ENCODE peak calls at places on chromosomes 3 and 15, in six cellular contexts. One of them, this sample, is unnamed.
A peak's percentile ranks its signal among the peaks of the same experiment; 100 is the strongest.

GRCh38 chr3:47096955-47097354 is 67.0 kb downstream of the SETD2 start:
- DNase-seq in body of pancreas: no peak
- DNase-seq in CD8-positive, alpha-beta T cell: no peak
- DNase-seq in lung: no peak
- DNase-seq in Karpas-422: no peak
- DNase-seq in psoas muscle: no peak
- DNase-seq in this sample: no peak

GRCh38 chr3:138012526-138012925 is 2.6 kb downstream of the CLDN18 start:
- DNase-seq in psoas muscle: no peak
- DNase-seq in CD8-positive, alpha-beta T cell: no peak
- DNase-seq in lung: no peak
- DNase-seq in Karpas-422: no peak
- DNase-seq in body of pancreas: no peak
- DNase-seq in this sample: no peak

GRCh38 chr3:6825527-6825926 is 35.4 kb upstream of the GRM7 start:
- DNase-seq in Karpas-422: no peak
- DNase-seq in body of pancreas: no peak
- DNase-seq in CD8-positive, alpha-beta T cell: no peak
- DNase-seq in psoas muscle: no peak
- DNase-seq in lung: no peak
- DNase-seq in this sample: no peak

GRCh38 chr3:69250014-69250413 is 127.6 kb upstream of the LMOD3 start:
- DNase-seq in psoas muscle: no peak
- DNase-seq in body of pancreas: peak; percentile 36
- DNase-seq in CD8-positive, alpha-beta T cell: peak; percentile 12
- DNase-seq in Karpas-422: no peak
- DNase-seq in lung: no peak
- DNase-seq in this sample: peak; percentile 49

GRCh38 chr3:169497567-169498257 is 165.8 kb downstream of the MECOM start:
- DNase-seq in body of pancreas: no peak
- DNase-seq in psoas muscle: no peak
- DNase-seq in lung: no peak
- DNase-seq in CD8-positive, alpha-beta T cell: no peak
- DNase-seq in Karpas-422: no peak
- DNase-seq in this sample: no peak

GRCh38 chr15:88939486-88939806 is 26.3 kb upstream of the MFGE8 start:
- DNase-seq in body of pancreas: no peak
- DNase-seq in CD8-positive, alpha-beta T cell: no peak
- DNase-seq in Karpas-422: no peak
- DNase-seq in psoas muscle: no peak
- DNase-seq in lung: no peak
- DNase-seq in this sample: no peak

GRCh38 chr15:67186226-67186649 is 68.2 kb downstream of the AAGAB start:
- DNase-seq in CD8-positive, alpha-beta T cell: no peak
- DNase-seq in Karpas-422: no peak
- DNase-seq in psoas muscle: peak; percentile 79
- DNase-seq in body of pancreas: no peak
- DNase-seq in lung: no peak
- DNase-seq in this sample: no peak

GRCh38 chr3:180704532-180704931 is 25.2 kb upstream of the CCDC39 start:
- DNase-seq in psoas muscle: no peak
- DNase-seq in lung: no peak
- DNase-seq in CD8-positive, alpha-beta T cell: no peak
- DNase-seq in Karpas-422: no peak
- DNase-seq in body of pancreas: no peak
- DNase-seq in this sample: no peak

GRCh38 chr3:21170964-21171363 is 580.0 kb downstream of the ZNF385D start:
- DNase-seq in lung: no peak
- DNase-seq in body of pancreas: no peak
- DNase-seq in CD8-positive, alpha-beta T cell: no peak
- DNase-seq in Karpas-422: peak; percentile 44
- DNase-seq in psoas muscle: no peak
- DNase-seq in this sample: no peak

GRCh38 chr3:41431386-41431785 is 232.1 kb downstream of the CTNNB1 start:
- DNase-seq in Karpas-422: no peak
- DNase-seq in lung: no peak
- DNase-seq in body of pancreas: no peak
- DNase-seq in psoas muscle: no peak
- DNase-seq in CD8-positive, alpha-beta T cell: no peak
- DNase-seq in this sample: no peak

GRCh38 chr3:2098398-2099027 is at the start of gene CNTN4:
- DNase-seq in body of pancreas: peak; percentile 64
- DNase-seq in psoas muscle: peak; percentile 59
- DNase-seq in CD8-positive, alpha-beta T cell: no peak
- DNase-seq in lung: peak; percentile 76
- DNase-seq in Karpas-422: no peak
- DNase-seq in this sample: peak; percentile 61

GRCh38 chr15:69388259-69388658 is 25.9 kb upstream of the KIF23 start:
- DNase-seq in body of pancreas: no peak
- DNase-seq in CD8-positive, alpha-beta T cell: no peak
- DNase-seq in Karpas-422: no peak
- DNase-seq in lung: no peak
- DNase-seq in psoas muscle: no peak
- DNase-seq in this sample: no peak

GRCh38 chr3:12489832-12490231 is 5.6 kb downstream of the TSEN2 start:
- DNase-seq in CD8-positive, alpha-beta T cell: no peak
- DNase-seq in Karpas-422: no peak
- DNase-seq in psoas muscle: no peak
- DNase-seq in body of pancreas: no peak
- DNase-seq in lung: no peak
- DNase-seq in this sample: no peak

GRCh38 chr3:116757310-116757709 is 47.7 kb downstream of the TUSC7 start:
- DNase-seq in CD8-positive, alpha-beta T cell: no peak
- DNase-seq in Karpas-422: no peak
- DNase-seq in lung: no peak
- DNase-seq in psoas muscle: no peak
- DNase-seq in body of pancreas: no peak
- DNase-seq in this sample: no peak

GRCh38 chr15:57500979-57501576 is 90.6 kb upstream of the MYZAP start:
- DNase-seq in lung: no peak
- DNase-seq in body of pancreas: no peak
- DNase-seq in psoas muscle: no peak
- DNase-seq in CD8-positive, alpha-beta T cell: no peak
- DNase-seq in Karpas-422: no peak
- DNase-seq in this sample: no peak

GRCh38 chr3:100556656-100557310 is 52.6 kb upstream of the ADGRG7 start:
- DNase-seq in psoas muscle: no peak
- DNase-seq in body of pancreas: no peak
- DNase-seq in Karpas-422: no peak
- DNase-seq in CD8-positive, alpha-beta T cell: no peak
- DNase-seq in lung: no peak
- DNase-seq in this sample: no peak
- H3K4me1 ChIP-seq in psoas muscle: no peaks in the 10 kb centered on the region
- H3K4me1 ChIP-seq in body of pancreas: no peaks in the 10 kb centered on the region
- H3K4me1 ChIP-seq in Karpas-422: no peaks in the 10 kb centered on the region
- H3K4me1 ChIP-seq in CD8-positive, alpha-beta T cell: no peaks in the 10 kb centered on the region
- H3K4me1 ChIP-seq in lung: no peaks in the 10 kb centered on the region
- H3K4me1 ChIP-seq in this sample: peaks cover 31% of the 10 kb centered on the region

GRCh38 chr3:168051579-168052183 is 44.0 kb downstream of the GOLIM4 start:
- DNase-seq in lung: no peak
- DNase-seq in Karpas-422: no peak
- DNase-seq in CD8-positive, alpha-beta T cell: no peak
- DNase-seq in psoas muscle: no peak
- DNase-seq in body of pancreas: no peak
- DNase-seq in this sample: no peak
- H3K4me3 ChIP-seq in lung: no peak overlapping the region
- H3K4me3 ChIP-seq in Karpas-422: no peak overlapping the region
- H3K4me3 ChIP-seq in CD8-positive, alpha-beta T cell: no peak overlapping the region
- H3K4me3 ChIP-seq in psoas muscle: peak overlapping the region; percentile 56
- H3K4me3 ChIP-seq in body of pancreas: no peak overlapping the region
- H3K4me3 ChIP-seq in this sample: no peak overlapping the region

DNA sequence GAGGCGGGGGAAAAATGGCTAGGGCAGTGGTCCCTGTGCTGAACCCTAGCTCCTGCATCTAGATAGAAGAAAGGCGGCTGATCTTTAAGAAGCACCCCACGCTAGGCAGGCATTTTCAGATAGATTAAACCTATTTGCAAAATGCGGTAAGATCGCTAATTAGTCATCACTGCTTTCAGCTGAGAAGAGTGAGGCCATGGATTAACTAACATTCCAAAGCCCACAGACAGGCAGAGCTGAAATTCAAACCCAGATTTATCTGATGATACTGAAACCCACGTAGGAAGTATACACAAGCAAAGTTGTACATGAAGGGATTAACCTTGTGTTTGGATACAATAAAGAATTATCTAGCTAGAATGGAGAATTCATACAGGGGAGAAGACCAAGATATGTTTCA is 4.8 kb downstream of the ADPGK start:
- DNase-seq in psoas muscle: no peak
- DNase-seq in body of pancreas: no peak
- DNase-seq in Karpas-422: no peak
- DNase-seq in CD8-positive, alpha-beta T cell: no peak
- DNase-seq in lung: no peak
- DNase-seq in this sample: no peak
- H3K4me1 ChIP-seq in psoas muscle: peaks cover 16% of the 10 kb centered on the region
- H3K4me1 ChIP-seq in body of pancreas: peaks cover 23% of the 10 kb centered on the region
- H3K4me1 ChIP-seq in Karpas-422: peaks cover 45% of the 10 kb centered on the region
- H3K4me1 ChIP-seq in CD8-positive, alpha-beta T cell: peaks cover 33% of the 10 kb centered on the region
- H3K4me1 ChIP-seq in lung: peaks cover 3% of the 10 kb centered on the region
- H3K4me1 ChIP-seq in this sample: peaks cover 12% of the 10 kb centered on the region

GRCh38 chr15:101026686-101027272 is 107.6 kb downstream of the LRRK1 start:
- DNase-seq in Karpas-422: no peak
- DNase-seq in lung: peak; percentile 14
- DNase-seq in psoas muscle: no peak
- DNase-seq in body of pancreas: peak; percentile 7
- DNase-seq in CD8-positive, alpha-beta T cell: no peak
- DNase-seq in this sample: no peak

GRCh38 chr15:101028321-101028720 is 109.2 kb downstream of the LRRK1 start:
- DNase-seq in body of pancreas: no peak
- DNase-seq in CD8-positive, alpha-beta T cell: no peak
- DNase-seq in Karpas-422: no peak
- DNase-seq in psoas muscle: no peak
- DNase-seq in lung: peak; percentile 22
- DNase-seq in this sample: no peak

GRCh38 chr15:101027273-101027901 is 108.2 kb downstream of the LRRK1 start:
- DNase-seq in body of pancreas: peak; percentile 6
- DNase-seq in Karpas-422: no peak
- DNase-seq in CD8-positive, alpha-beta T cell: no peak
- DNase-seq in lung: peak; percentile 27
- DNase-seq in psoas muscle: no peak
- DNase-seq in this sample: no peak

GRCh38 chr15:101028772-101029438 is 109.7 kb downstream of the LRRK1 start:
- DNase-seq in lung: peak; percentile 21
- DNase-seq in body of pancreas: peak; percentile 5
- DNase-seq in CD8-positive, alpha-beta T cell: no peak
- DNase-seq in Karpas-422: no peak
- DNase-seq in psoas muscle: no peak
- DNase-seq in this sample: peak; percentile 35

DNA sequence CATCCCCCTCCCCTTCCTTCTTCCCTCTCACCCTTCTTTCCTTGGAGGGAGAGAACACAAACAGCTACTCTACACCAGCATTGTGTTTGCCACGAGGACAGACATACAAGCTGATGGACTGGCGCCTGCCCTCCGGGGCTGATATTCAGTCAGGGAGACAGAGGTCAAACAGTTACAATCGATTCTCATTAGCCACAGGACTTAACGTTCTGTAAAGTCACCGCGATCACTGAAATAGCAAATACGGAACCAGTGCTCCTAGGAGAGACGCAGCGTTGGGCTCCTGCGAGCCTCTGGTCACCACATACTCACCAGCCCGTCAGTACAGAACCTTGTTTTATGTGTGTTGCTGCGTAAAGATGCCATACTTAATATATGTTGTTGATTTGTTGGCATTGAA is 108.8 kb downstream of the LRRK1 start:
- DNase-seq in CD8-positive, alpha-beta T cell: no peak
- DNase-seq in Karpas-422: no peak
- DNase-seq in lung: peak; percentile 9
- DNase-seq in body of pancreas: peak; percentile 4
- DNase-seq in psoas muscle: no peak
- DNase-seq in this sample: no peak
- H3K4me3 ChIP-seq in CD8-positive, alpha-beta T cell: no peak overlapping the region
- H3K4me3 ChIP-seq in Karpas-422: no peak overlapping the region
- H3K4me3 ChIP-seq in lung: no peak overlapping the region
- H3K4me3 ChIP-seq in body of pancreas: no peak overlapping the region
- H3K4me3 ChIP-seq in psoas muscle: no peak overlapping the region
- H3K4me3 ChIP-seq in this sample: no peak overlapping the region

GRCh38 chr3:172154768-172155649 is 115.6 kb downstream of the FNDC3B start:
- DNase-seq in body of pancreas: no peak
- DNase-seq in psoas muscle: no peak
- DNase-seq in Karpas-422: no peak
- DNase-seq in lung: no peak
- DNase-seq in CD8-positive, alpha-beta T cell: no peak
- DNase-seq in this sample: no peak
- H3K4me1 ChIP-seq in body of pancreas: peaks cover 70% of the 10 kb centered on the region
- H3K4me1 ChIP-seq in psoas muscle: peaks cover 76% of the 10 kb centered on the region
- H3K4me1 ChIP-seq in Karpas-422: peaks cover 3% of the 10 kb centered on the region
- H3K4me1 ChIP-seq in lung: peaks cover 17% of the 10 kb centered on the region
- H3K4me1 ChIP-seq in CD8-positive, alpha-beta T cell: peaks cover 13% of the 10 kb centered on the region
- H3K4me1 ChIP-seq in this sample: peaks cover 64% of the 10 kb centered on the region

GRCh38 chr15:96340348-96340610 is 9.8 kb downstream of the NR2F2 start:
- DNase-seq in CD8-positive, alpha-beta T cell: no peak
- DNase-seq in lung: no peak
- DNase-seq in psoas muscle: no peak
- DNase-seq in body of pancreas: no peak
- DNase-seq in Karpas-422: no peak
- DNase-seq in this sample: no peak
- H3K4me3 ChIP-seq in CD8-positive, alpha-beta T cell: no peak overlapping the region
- H3K4me3 ChIP-seq in lung: no peak overlapping the region
- H3K4me3 ChIP-seq in psoas muscle: peak overlapping the region; percentile 92
- H3K4me3 ChIP-seq in body of pancreas: peak overlapping the region; percentile 77
- H3K4me3 ChIP-seq in Karpas-422: no peak overlapping the region
- H3K4me3 ChIP-seq in this sample: peak overlapping the region; percentile 73

DNA sequence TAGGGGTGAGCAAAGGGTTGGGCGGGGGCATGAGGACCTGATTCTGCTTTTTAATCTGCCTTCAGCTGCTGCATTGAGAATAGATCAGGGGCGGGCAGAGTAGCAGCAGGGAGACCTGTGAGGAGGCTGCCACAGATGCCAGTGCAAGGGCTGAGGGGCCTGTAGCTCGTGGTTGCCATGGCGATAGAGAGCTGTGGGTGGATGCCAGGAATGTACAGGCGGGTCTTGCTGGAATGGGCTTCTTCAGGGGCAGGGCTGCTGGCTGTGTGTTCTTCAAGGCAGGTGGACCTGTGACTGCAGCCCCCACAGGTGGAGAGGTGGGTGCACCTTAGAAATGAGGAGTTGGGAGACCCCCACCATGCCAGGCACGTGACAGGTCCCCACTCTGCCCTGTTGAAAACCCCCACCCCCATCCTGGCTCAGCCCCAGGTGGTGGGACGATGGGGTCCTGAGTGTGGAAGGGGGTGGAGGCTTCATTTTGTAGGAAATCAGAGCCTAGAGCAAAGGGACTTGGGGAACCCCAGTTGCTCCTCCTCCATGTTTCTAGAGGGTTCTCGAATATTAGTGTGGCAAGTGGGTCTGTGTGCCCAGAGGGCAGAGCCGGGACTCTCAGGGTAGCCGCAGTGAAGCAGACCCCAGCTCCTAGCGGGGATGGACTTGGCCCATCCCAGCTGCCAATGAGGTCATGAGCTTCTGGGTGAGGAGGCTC is 38.3 kb downstream of the SLC6A6 start:
- DNase-seq in CD8-positive, alpha-beta T cell: no peak
- DNase-seq in body of pancreas: no peak
- DNase-seq in lung: no peak
- DNase-seq in Karpas-422: no peak
- DNase-seq in psoas muscle: no peak
- DNase-seq in this sample: no peak
- H3K4me1 ChIP-seq in CD8-positive, alpha-beta T cell: peaks cover 5% of the 10 kb centered on the region
- H3K4me1 ChIP-seq in body of pancreas: peaks cover 15% of the 10 kb centered on the region
- H3K4me1 ChIP-seq in lung: peaks cover 40% of the 10 kb centered on the region
- H3K4me1 ChIP-seq in Karpas-422: peaks cover 35% of the 10 kb centered on the region
- H3K4me1 ChIP-seq in psoas muscle: peaks cover 50% of the 10 kb centered on the region
- H3K4me1 ChIP-seq in this sample: no peaks in the 10 kb centered on the region

GRCh38 chr15:70669006-70669602 is 94.3 kb downstream of the UACA start:
- DNase-seq in Karpas-422: peak; percentile 68
- DNase-seq in psoas muscle: no peak
- DNase-seq in lung: no peak
- DNase-seq in body of pancreas: no peak
- DNase-seq in CD8-positive, alpha-beta T cell: no peak
- DNase-seq in this sample: no peak
- H3K4me3 ChIP-seq in Karpas-422: peak overlapping the region; percentile 12
- H3K4me3 ChIP-seq in psoas muscle: no peak overlapping the region
- H3K4me3 ChIP-seq in lung: no peak overlapping the region
- H3K4me3 ChIP-seq in body of pancreas: no peak overlapping the region
- H3K4me3 ChIP-seq in CD8-positive, alpha-beta T cell: no peak overlapping the region
- H3K4me3 ChIP-seq in this sample: no peak overlapping the region

This sample was measured in right lobe of liver.